ENCODE peak calls at places on chromosomes 7 and 10, in four cellular contexts. Z is CD8-positive, alpha-beta memory T cell; P is hepatic stellate cell; A is NAMALWA. O is an unnamed sample.
A peak's percentile ranks its signal among the peaks of the same experiment; 100 is the strongest.

GRCh38 chr10:114281461-114281860 is 42.4 kb downstream of the VWA2 start:
- DNase-seq in A (no peak), P (no peak), Z (no peak), O (no peak)

GRCh38 chr10:91313761-91314520 is 93.5 kb downstream of the PCGF5 start:
- DNase-seq in P (peak; percentile 27), Z (no peak), A (no peak), O (no peak)

GRCh38 chr10:103276941-103277712 is at the start of gene INA:
- DNase-seq in P (peak; percentile 73), Z (no peak), A (no peak), O (peak; percentile 15)

GRCh38 chr10:15419279-15419874 is 48.3 kb upstream of the FAM171A1 start:
- DNase-seq in A (peak; percentile 56), P (peak; percentile 29), Z (peak; percentile 8), O (no peak)

GRCh38 chr10:490256-490655 is 199.2 kb downstream of the DIP2C start:
- DNase-seq in Z (no peak), P (peak; percentile 70), A (no peak), O (no peak)

GRCh38 chr7:99137418-99138180 is 6.3 kb downstream of the SMURF1 start:
- DNase-seq in A (no peak), P (peak; percentile 64), Z (no peak), O (no peak)

GRCh38 chr10:117694251-117694650 is 151.7 kb downstream of the EMX2 start:
- DNase-seq in P (no peak), A (no peak), Z (no peak), O (no peak)

GRCh38 chr10:18400911-18401260 is 250.5 kb downstream of the NSUN6 start:
- DNase-seq in A (no peak), P (no peak), Z (no peak), O (no peak)

GRCh38 chr7:14936530-14936929 is 34.0 kb upstream of the DGKB start:
- DNase-seq in P (peak; percentile 13), A (no peak), Z (no peak), O (no peak)

GRCh38 chr10:102312683-102313082 is 67.4 kb downstream of the GBF1 start:
- DNase-seq in Z (no peak), A (no peak), P (no peak), O (no peak)

GRCh38 chr7:74306737-74307469 is 17.7 kb downstream of the CLIP2 start:
- DNase-seq in Z (no peak), A (no peak), P (peak; percentile 84), O (no peak)

GRCh38 chr10:133135116-133135465 is 24.9 kb upstream of the KNDC1 start:
- DNase-seq in A (no peak), P (no peak), Z (no peak), O (no peak)

GRCh38 chr10:26863677-26864076 is 2.9 kb upstream of the ABI1 start:
- DNase-seq in Z (no peak), P (no peak), A (no peak), O (no peak)

GRCh38 chr10:116254422-116255152 is 18.4 kb downstream of the GFRA1 start:
- DNase-seq in P (no peak), Z (no peak), A (no peak), O (no peak)

GRCh38 chr10:47165711-47166404 is 134.1 kb upstream of the GDF10 start:
- DNase-seq in A (no peak), Z (peak; percentile 26), P (peak; percentile 36), O (peak; percentile 23)

GRCh38 chr10:126119591-126119990 is 223.2 kb downstream of the FANK1 start:
- DNase-seq in Z (no peak), A (no peak), P (no peak), O (no peak)

GRCh38 chr10:51145388-51145787 is 71.1 kb downstream of the PRKG1 start:
- DNase-seq in A (no peak), P (no peak), Z (no peak), O (no peak)

GRCh38 chr10:132985546-132985900 is 43.2 kb upstream of the CFAP46 start:
- DNase-seq in Z (no peak), A (no peak), P (no peak), O (no peak)

GRCh38 chr7:132256721-132257212 is 319.5 kb downstream of the PLXNA4 start:
- DNase-seq in A (no peak), P (no peak), Z (no peak), O (no peak)

GRCh38 chr10:70964881-70965280 is 76.5 kb upstream of the PCBD1 start:
- DNase-seq in Z (no peak), A (no peak), P (no peak), O (no peak)

GRCh38 chr10:78964952-78965633 is 103.7 kb upstream of the ZMIZ1 start:
- DNase-seq in P (no peak), A (no peak), Z (no peak), O (no peak)

GRCh38 chr7:141072548-141073172 is 1.2 kb upstream of the TMEM178B start:
- DNase-seq in P (peak; percentile 51), A (no peak), Z (no peak), O (peak; percentile 21)

GRCh38 chr10:62894156-62894555 is 78.0 kb upstream of the EGR2 start:
- DNase-seq in Z (no peak), A (no peak), P (no peak), O (no peak)

GRCh38 chr10:131656446-131656845 is 244.4 kb upstream of the PPP2R2D start:
- DNase-seq in Z (no peak), P (no peak), A (no peak), O (no peak)

GRCh38 chr7:112021348-112022044 is 184.7 kb downstream of the DOCK4 start:
- DNase-seq in P (no peak), Z (no peak), A (no peak), O (no peak)

GRCh38 chr7:51949726-51950644 is 633.4 kb upstream of the COBL start:
- DNase-seq in A (peak; percentile 39), Z (no peak), P (no peak), O (no peak)

GRCh38 chr10:131269776-131270460 is 41.6 kb downstream of the TCERG1L start:
- DNase-seq in A (no peak), P (no peak), Z (no peak), O (no peak)

GRCh38 chr10:101244321-101245050 is 15.2 kb upstream of the LBX1 start:
- DNase-seq in Z (no peak), P (no peak), A (no peak), O (no peak)

GRCh38 chr7:40219917-40220316 is 85.1 kb downstream of the SUGCT start:
- DNase-seq in Z (no peak), A (no peak), P (peak; percentile 53), O (no peak)

GRCh38 chr10:102791754-102792153 is 45.5 kb downstream of the CYP17A1 start:
- DNase-seq in A (no peak), Z (no peak), P (no peak), O (no peak)

GRCh38 chr7:80529362-80529761 is 17.5 kb upstream of the GNAT3 start:
- DNase-seq in A (no peak), Z (no peak), P (peak; percentile 24), O (no peak)

GRCh38 chr7:14687241-14687640 is 215.3 kb downstream of the DGKB start:
- DNase-seq in A (no peak), P (no peak), Z (no peak), O (no peak)

GRCh38 chr7:129748710-129749109 is 137.2 kb downstream of the NRF1 start:
- DNase-seq in P (no peak), Z (no peak), A (no peak), O (no peak)

GRCh38 chr7:136086712-136087111 is 109.6 kb upstream of the MTPN start:
- DNase-seq in P (peak; percentile 88), Z (peak; percentile 12), A (peak; percentile 92), O (no peak)

GRCh38 chr10:130480491-130480890 is 344.3 kb downstream of the GLRX3 start:
- DNase-seq in A (no peak), Z (no peak), P (no peak), O (no peak)

GRCh38 chr10:76033457-76034196 is 602.2 kb downstream of the LRMDA start:
- DNase-seq in P (no peak), A (no peak), Z (no peak), O (no peak)

GRCh38 chr10:132451506-132452215 is 54.7 kb downstream of the PWWP2B start:
- DNase-seq in P (no peak), Z (no peak), A (no peak), O (no peak)

GRCh38 chr10:113558336-113558735 is 5.5 kb downstream of the HABP2 start:
- DNase-seq in P (no peak), Z (no peak), A (no peak), O (no peak)

GRCh38 chr10:133184591-133185244 is 24.7 kb downstream of the KNDC1 start:
- DNase-seq in P (no peak), A (no peak), Z (no peak), O (no peak)